ENCODE peak calls at places on chromosome 16, in four cellular contexts. V is RPMI7951, W is iris pigment epithelial cell, N is aorta. L is an unnamed sample.

GRCh38 chr16:84246679-84247077 is 6.9 kb upstream of the KCNG4 start:
- DNase-seq in V (no peak), W (no peak), N (no peak), L (no peak)

GRCh38 chr16:89396156-89396555 is 94.2 kb downstream of the ANKRD11 start:
- DNase-seq in V (no peak), W (no peak), N (no peak), L (no peak)

GRCh38 chr16:55908641-55909040 is 33.5 kb upstream of the CES5A start:
- DNase-seq in V (no peak), W (no peak), N (no peak), L (no peak)

GRCh38 chr16:617855-618254 is 12.9 kb upstream of the WFIKKN1 start:
- DNase-seq in V (no peak), W (no peak), N (no peak), L (no peak)

GRCh38 chr16:54677551-54677950 is 253.1 kb upstream of the IRX5 start:
- DNase-seq in V (peak; percentile 13), W (no peak), N (no peak), L (peak; percentile 27)

GRCh38 chr16:50103764-50104163 is 38.0 kb downstream of the HEATR3 start:
- DNase-seq in V (peak; percentile 20), W (peak; percentile 89), N (no peak), L (no peak)

GRCh38 chr16:1264257-1265089 is 8.6 kb downstream of the TPSD1 start:
- DNase-seq in V (no peak), W (no peak), N (no peak), L (no peak)

GRCh38 chr16:21244798-21245197 is 11.3 kb downstream of the ANKS4B start:
- DNase-seq in V (no peak), W (no peak), N (no peak), L (no peak)

GRCh38 chr16:82456683-82457082 is 170.1 kb upstream of the CDH13 start:
- DNase-seq in V (peak; percentile 55), W (peak; percentile 54), N (no peak), L (peak; percentile 73)

GRCh38 chr16:80263181-80263823 is 277.5 kb upstream of the DYNLRB2 start:
- DNase-seq in V (no peak), W (no peak), N (no peak), L (no peak)

GRCh38 chr16:67278773-67279295 is 498 bp upstream of the PLEKHG4 start:
- DNase-seq in V (no peak), W (no peak), N (no peak), L (no peak)

GRCh38 chr16:53504161-53504663 is 1.2 kb upstream of the AKTIP start:
- DNase-seq in V (peak; percentile 68), W (peak; percentile 70), N (peak; percentile 84), L (peak; percentile 29)

GRCh38 chr16:83963277-83964119 is 4.5 kb upstream of the NECAB2 start:
- DNase-seq in V (no peak), W (no peak), N (peak; percentile 52), L (no peak)

GRCh38 chr16:30033270-30033669 is 2.2 kb upstream of the TLCD3B start:
- DNase-seq in V (peak; percentile 63), W (no peak), N (no peak), L (no peak)

GRCh38 chr16:11025120-11025531 is 80.8 kb downstream of the CLEC16A start:
- DNase-seq in V (no peak), W (no peak), N (no peak), L (no peak)

GRCh38 chr16:49567940-49568339 is 194.3 kb downstream of the C16orf78 start:
- DNase-seq in V (peak; percentile 2), W (no peak), N (no peak), L (peak; percentile 6)

GRCh38 chr16:64321881-64322280 is 800.0 kb downstream of the CDH11 start:
- DNase-seq in V (no peak), W (no peak), N (no peak), L (no peak)

GRCh38 chr16:25291580-25291979 is 33.9 kb upstream of the ZKSCAN2 start:
- DNase-seq in V (no peak), W (no peak), N (no peak), L (no peak)

GRCh38 chr16:89187337-89188063 is 12.8 kb downstream of the SLC22A31 start:
- DNase-seq in V (peak; percentile 54), W (no peak), N (peak; percentile 50), L (peak; percentile 16)

GRCh38 chr16:7185689-7186088 is 147.0 kb upstream of the RBFOX1 start:
- DNase-seq in V (peak; percentile 6), W (peak; percentile 1), N (no peak), L (peak; percentile 3)

GRCh38 chr16:74291577-74292208 is 4.9 kb upstream of the PSMD7 start:
- DNase-seq in V (no peak), W (no peak), N (no peak), L (peak; percentile 68)

GRCh38 chr16:58847902-58848661 is 114.0 kb upstream of the GOT2 start:
- DNase-seq in V (no peak), W (no peak), N (no peak), L (no peak)

GRCh38 chr16:19850131-19850817 is 34.4 kb downstream of the GPRC5B start:
- DNase-seq in V (no peak), W (no peak), N (no peak), L (no peak)

GRCh38 chr16:24635900-24636610 is 93.4 kb upstream of the TNRC6A start:
- DNase-seq in V (peak; percentile 86), W (peak; percentile 95), N (peak; percentile 71), L (peak; percentile 87)

GRCh38 chr16:87686697-87687570 is 78.9 kb downstream of the KLHDC4 start:
- DNase-seq in V (peak; percentile 45), W (no peak), N (no peak), L (no peak)

GRCh38 chr16:70706948-70707465 is 21.2 kb upstream of the MTSS2 start:
- DNase-seq in V (peak; percentile 93), W (peak; percentile 40), N (no peak), L (peak; percentile 97)

GRCh38 chr16:53131363-53132071 is 76.7 kb downstream of the CHD9 start:
- DNase-seq in V (peak; percentile 70), W (peak; percentile 50), N (peak; percentile 83), L (peak; percentile 38)

GRCh38 chr16:46720619-46721018 is 27.5 kb downstream of the MYLK3 start:
- DNase-seq in V (no peak), W (no peak), N (no peak), L (no peak)

GRCh38 chr16:88730632-88731607 is 24.6 kb downstream of the CTU2 start:
- DNase-seq in V (no peak), W (peak; percentile 69), N (no peak), L (peak; percentile 72)

GRCh38 chr16:54431041-54431996 is 144.7 kb upstream of the IRX3 start:
- DNase-seq in V (peak; percentile 85), W (peak; percentile 59), N (no peak), L (no peak)

GRCh38 chr16:66934138-66934838 is at the start of gene CIAO2B:
- DNase-seq in V (peak; percentile 81), W (peak; percentile 84), N (peak; percentile 94), L (peak; percentile 59)

GRCh38 chr16:81367821-81368220 is 53.1 kb downstream of the GAN start:
- DNase-seq in V (no peak), W (no peak), N (no peak), L (no peak)

L was measured in A172.